ENCODE peak calls at places on chromosomes 3 and 15, in eight cellular contexts. M, O, U, F, V, W, N and Z are unnamed samples.

GRCh38 chr3:23359116-23359515 is 156.0 kb downstream of the UBE2E2 start:
- DNase-seq in V (no peak), F (no peak), O (no peak), W (no peak), N (no peak), M (no peak), U (no peak), Z (no peak)

GRCh38 chr3:149013726-149014125 is 22.4 kb downstream of the GYG1 start:
- DNase-seq in N (no peak), M (no peak), O (no peak), F (no peak), U (no peak), V (no peak), W (no peak), Z (no peak)

GRCh38 chr3:132907293-132907692 is 130.9 kb upstream of the TMEM108 start:
- DNase-seq in O (no peak), F (no peak), V (no peak), N (no peak), M (no peak), U (no peak), W (no peak), Z (no peak)

GRCh38 chr3:188948658-188949400 is 222.9 kb upstream of the TPRG1 start:
- DNase-seq in V (peak; percentile 76), F (no peak), N (no peak), W (no peak), O (no peak), U (peak; percentile 45), M (peak; percentile 99), Z (no peak)

GRCh38 chr3:105260385-105260784 is 106.3 kb upstream of the ALCAM start:
- DNase-seq in O (no peak), M (no peak), F (no peak), W (no peak), U (no peak), N (no peak), V (no peak), Z (no peak)

GRCh38 chr15:64092864-64093626 is 593 bp downstream of the CIAO2A start:
- DNase-seq in N (peak; percentile 34), O (peak; percentile 42), U (no peak), M (peak; percentile 53), F (no peak), V (peak; percentile 53), W (peak; percentile 41), Z (no peak)

GRCh38 chr3:17233398-17233800 is 348.6 kb downstream of the PLCL2 start:
- DNase-seq in W (peak; percentile 35), N (no peak), O (no peak), M (peak; percentile 69), F (no peak), U (no peak), V (peak; percentile 20), Z (no peak)

GRCh38 chr3:107064445-107065060 is 312.7 kb upstream of the CCDC54 start:
- DNase-seq in N (peak; percentile 54), O (peak; percentile 79), F (peak; percentile 77), W (peak; percentile 82), M (peak; percentile 89), V (peak; percentile 81), U (peak; percentile 68), Z (peak; percentile 31)

GRCh38 chr3:160667452-160667851 is 9.5 kb upstream of the ARL14 start:
- DNase-seq in W (no peak), O (no peak), M (no peak), U (no peak), N (no peak), V (peak; percentile 84), F (no peak), Z (no peak)

GRCh38 chr3:134004841-134005240 is 24.9 kb downstream of the SLCO2A1 start:
- DNase-seq in N (no peak), F (no peak), U (no peak), O (no peak), V (no peak), W (no peak), M (peak; percentile 35), Z (no peak)

GRCh38 chr3:156483426-156483825 is 71.5 kb downstream of the SSR3 start:
- DNase-seq in N (no peak), W (no peak), V (no peak), U (no peak), M (peak; percentile 71), F (no peak), O (no peak), Z (no peak)

GRCh38 chr3:175726228-175726627 is 867.1 kb downstream of the NAALADL2 start:
- DNase-seq in N (no peak), O (no peak), U (no peak), V (peak; percentile 45), W (no peak), F (no peak), M (no peak), Z (no peak)

GRCh38 chr15:90603893-90604292 is 74.2 kb downstream of the CRTC3 start:
- DNase-seq in F (no peak), O (no peak), N (peak; percentile 41), M (peak; percentile 57), V (peak; percentile 47), W (no peak), U (no peak), Z (no peak)

GRCh38 chr3:9402410-9403228 is 5.2 kb downstream of the SETD5 start:
- DNase-seq in N (no peak), W (peak; percentile 64), O (no peak), U (no peak), V (peak; percentile 66), M (peak; percentile 70), F (no peak), Z (no peak)

GRCh38 chr3:18890459-18890858 is 257.9 kb upstream of the KCNH8 start:
- DNase-seq in O (no peak), N (no peak), F (no peak), U (no peak), M (no peak), V (no peak), W (no peak), Z (no peak)

GRCh38 chr15:49101536-49101935 is 53.9 kb downstream of the COPS2 start:
- DNase-seq in F (no peak), M (peak; percentile 85), V (no peak), O (no peak), U (no peak), W (no peak), N (no peak), Z (no peak)

GRCh38 chr15:67116742-67117141 is 51.3 kb downstream of the SMAD3 start:
- DNase-seq in V (no peak), M (no peak), N (no peak), O (no peak), W (no peak), F (no peak), U (no peak), Z (no peak)

DNA sequence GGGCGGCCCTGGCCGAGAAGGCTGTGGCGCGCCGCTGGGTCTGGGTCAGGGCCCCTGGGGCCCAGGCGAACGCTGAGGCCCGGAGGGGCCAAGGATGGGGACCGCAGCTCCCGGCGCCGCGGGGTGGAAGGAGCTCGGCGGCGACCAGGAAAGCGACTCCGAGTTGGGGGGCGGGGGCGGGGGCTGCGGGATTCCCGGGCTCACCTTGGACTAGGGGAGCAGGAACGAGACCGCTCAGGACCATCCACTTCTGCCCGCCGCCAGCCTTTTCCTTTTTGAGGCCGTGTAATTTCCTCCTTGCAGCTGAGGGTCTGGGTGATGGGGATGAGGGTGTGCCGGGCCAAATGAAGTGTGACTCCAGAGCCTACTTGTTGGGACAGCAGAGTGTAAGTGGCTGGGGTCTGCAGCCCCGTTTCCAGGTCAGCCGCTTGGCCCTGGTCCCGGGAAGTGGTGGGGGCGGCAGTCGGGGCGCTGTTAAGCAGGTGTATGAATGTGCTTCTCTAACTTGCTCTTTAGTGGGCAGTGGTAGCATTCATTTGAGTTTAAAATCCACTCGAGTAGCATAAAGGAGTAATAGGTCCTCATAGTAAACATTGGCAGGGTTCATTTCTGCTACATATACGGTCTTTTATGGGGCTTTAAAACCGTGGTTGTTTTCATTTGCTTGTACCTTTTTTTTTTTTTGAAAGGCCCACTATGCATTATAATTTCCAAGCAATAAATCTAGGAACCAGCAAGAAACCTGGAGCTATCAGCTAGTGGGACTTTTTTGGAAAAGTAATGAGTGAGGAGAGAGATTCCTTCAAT is 717 bp downstream of the PXK start:
- DNase-seq in N (no peak), W (peak; percentile 22), F (no peak), M (peak; percentile 39), V (peak; percentile 16), O (peak; percentile 45), U (peak; percentile 32), Z (no peak)
- TF ChIP-seq CTCF in N (no peak), W (no peak), F (peak; percentile 45), M (peak; percentile 13), V (no peak), O (no peak), U (no peak), Z (peak; percentile 16)

DNA sequence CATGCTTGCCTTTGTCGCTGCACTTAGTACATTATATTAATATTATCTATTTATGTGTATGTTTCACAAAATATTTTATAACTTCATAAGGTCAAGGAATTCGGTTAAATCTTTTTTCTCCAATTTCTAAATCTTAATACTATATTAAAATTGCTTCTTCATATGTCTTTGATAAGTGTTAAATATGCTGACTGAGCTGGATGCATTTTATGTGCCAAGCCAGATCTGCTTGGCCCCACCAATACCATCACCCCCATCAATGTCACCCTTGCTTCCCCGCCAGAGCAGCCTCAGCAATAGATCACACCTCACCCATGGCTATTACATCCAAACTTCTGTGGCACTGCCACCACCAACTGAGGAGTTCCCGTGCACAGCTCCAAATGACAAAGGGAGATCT is 164.1 kb upstream of the STRIT1 start:
- DNase-seq in N (no peak), F (no peak), M (no peak), W (no peak), U (no peak), V (no peak), O (no peak), Z (no peak)
- TF ChIP-seq CTCF in N (no peak), F (no peak), M (no peak), W (no peak), U (no peak), V (no peak), O (no peak), Z (no peak)

GRCh38 chr3:40588406-40588805 is 63.6 kb downstream of the ZNF621 start:
- DNase-seq in M (no peak), O (no peak), U (no peak), V (peak; percentile 24), F (no peak), N (no peak), W (no peak), Z (no peak)
- TF ChIP-seq CTCF in M (no peak), O (no peak), U (no peak), V (no peak), F (no peak), N (no peak), W (no peak), Z (no peak)

GRCh38 chr3:140553591-140553990 is 124.3 kb upstream of the TRIM42 start:
- DNase-seq in W (no peak), U (no peak), V (no peak), O (no peak), F (no peak), N (no peak), M (no peak), Z (no peak)

GRCh38 chr3:140557476-140557875 is 120.4 kb upstream of the TRIM42 start:
- DNase-seq in F (no peak), M (no peak), U (no peak), O (no peak), V (no peak), W (no peak), N (no peak), Z (no peak)

GRCh38 chr3:140555666-140556065 is 122.2 kb upstream of the TRIM42 start:
- DNase-seq in N (no peak), V (no peak), O (no peak), M (no peak), F (no peak), U (no peak), W (no peak), Z (no peak)

GRCh38 chr3:140552403-140552802 is 125.5 kb upstream of the TRIM42 start:
- DNase-seq in U (no peak), O (no peak), M (no peak), F (no peak), N (no peak), W (no peak), V (no peak), Z (no peak)

GRCh38 chr3:140552898-140553297 is 125.0 kb upstream of the TRIM42 start:
- DNase-seq in F (no peak), O (no peak), W (no peak), M (no peak), U (no peak), N (no peak), V (no peak), Z (no peak)
- TF ChIP-seq CTCF in F (peak; percentile 40), O (no peak), W (no peak), M (no peak), U (no peak), N (no peak), V (no peak), Z (no peak)